ENCODE peak calls at places on chromosome 1, in ten cellular contexts. One of them, this sample, is unnamed.

GRCh38 chr1:219000606-219001005 is 173.1 kb upstream of the LYPLAL1 start:
- DNase-seq in neural progenitor cell: no peak
- DNase-seq in caudate nucleus: no peak
- DNase-seq in pancreas: no peak
- DNase-seq in substantia nigra: no peak
- DNase-seq in right cardiac atrium: no peak
- DNase-seq in tibial artery: no peak
- DNase-seq in cardiac muscle cell: no peak
- DNase-seq in CD8-positive, alpha-beta T cell: no peak
- DNase-seq in CD4-positive, alpha-beta T cell: no peak
- DNase-seq in this sample: no peak

GRCh38 chr1:21149862-21150432 is 26.8 kb downstream of the EIF4G3 start:
- DNase-seq in neural progenitor cell: peak; percentile 22
- DNase-seq in caudate nucleus: peak; percentile 33
- DNase-seq in pancreas: no peak
- DNase-seq in substantia nigra: no peak
- DNase-seq in right cardiac atrium: peak; percentile 32
- DNase-seq in tibial artery: no peak
- DNase-seq in cardiac muscle cell: peak; percentile 89
- DNase-seq in CD8-positive, alpha-beta T cell: no peak
- DNase-seq in CD4-positive, alpha-beta T cell: no peak
- DNase-seq in this sample: no peak

GRCh38 chr1:234990874-234991801 is 137.5 kb downstream of the TOMM20 start:
- DNase-seq in neural progenitor cell: no peak
- DNase-seq in caudate nucleus: no peak
- DNase-seq in pancreas: no peak
- DNase-seq in substantia nigra: no peak
- DNase-seq in right cardiac atrium: no peak
- DNase-seq in tibial artery: no peak
- DNase-seq in cardiac muscle cell: no peak
- DNase-seq in CD8-positive, alpha-beta T cell: no peak
- DNase-seq in CD4-positive, alpha-beta T cell: no peak
- DNase-seq in this sample: no peak

GRCh38 chr1:177589166-177589565 is 380.7 kb downstream of the SEC16B start:
- DNase-seq in neural progenitor cell: no peak
- DNase-seq in caudate nucleus: no peak
- DNase-seq in pancreas: no peak
- DNase-seq in substantia nigra: no peak
- DNase-seq in right cardiac atrium: no peak
- DNase-seq in tibial artery: no peak
- DNase-seq in cardiac muscle cell: no peak
- DNase-seq in CD8-positive, alpha-beta T cell: no peak
- DNase-seq in CD4-positive, alpha-beta T cell: no peak
- DNase-seq in this sample: no peak

GRCh38 chr1:214542275-214543199 is 8.9 kb downstream of the PTPN14 start:
- DNase-seq in neural progenitor cell: no peak
- DNase-seq in caudate nucleus: no peak
- DNase-seq in pancreas: no peak
- DNase-seq in substantia nigra: no peak
- DNase-seq in right cardiac atrium: no peak
- DNase-seq in tibial artery: no peak
- DNase-seq in cardiac muscle cell: no peak
- DNase-seq in CD8-positive, alpha-beta T cell: no peak
- DNase-seq in CD4-positive, alpha-beta T cell: no peak
- DNase-seq in this sample: no peak

GRCh38 chr1:99645699-99646531 is at the start of gene PALMD:
- DNase-seq in neural progenitor cell: peak; percentile 19
- DNase-seq in caudate nucleus: peak; percentile 4
- DNase-seq in pancreas: peak; percentile 58
- DNase-seq in substantia nigra: no peak
- DNase-seq in right cardiac atrium: peak; percentile 67
- DNase-seq in tibial artery: peak; percentile 30
- DNase-seq in cardiac muscle cell: no peak
- DNase-seq in CD8-positive, alpha-beta T cell: no peak
- DNase-seq in CD4-positive, alpha-beta T cell: no peak
- DNase-seq in this sample: no peak

GRCh38 chr1:178531897-178532296 is 19.0 kb downstream of the TEX35 start:
- DNase-seq in neural progenitor cell: no peak
- DNase-seq in caudate nucleus: no peak
- DNase-seq in pancreas: no peak
- DNase-seq in substantia nigra: no peak
- DNase-seq in right cardiac atrium: no peak
- DNase-seq in tibial artery: no peak
- DNase-seq in cardiac muscle cell: no peak
- DNase-seq in CD8-positive, alpha-beta T cell: no peak
- DNase-seq in CD4-positive, alpha-beta T cell: no peak
- DNase-seq in this sample: no peak

GRCh38 chr1:27402349-27402754 is 9.9 kb downstream of the GPR3 start:
- DNase-seq in neural progenitor cell: peak; percentile 59
- DNase-seq in caudate nucleus: peak; percentile 34
- DNase-seq in pancreas: peak; percentile 74
- DNase-seq in substantia nigra: peak; percentile 77
- DNase-seq in right cardiac atrium: peak; percentile 76
- DNase-seq in tibial artery: peak; percentile 90
- DNase-seq in cardiac muscle cell: peak; percentile 77
- DNase-seq in CD8-positive, alpha-beta T cell: no peak
- DNase-seq in CD4-positive, alpha-beta T cell: no peak
- DNase-seq in this sample: no peak

GRCh38 chr1:55213029-55213884 is 1.9 kb downstream of the USP24 start:
- DNase-seq in neural progenitor cell: no peak
- DNase-seq in caudate nucleus: no peak
- DNase-seq in pancreas: no peak
- DNase-seq in substantia nigra: no peak
- DNase-seq in right cardiac atrium: no peak
- DNase-seq in tibial artery: no peak
- DNase-seq in cardiac muscle cell: no peak
- DNase-seq in CD8-positive, alpha-beta T cell: no peak
- DNase-seq in CD4-positive, alpha-beta T cell: no peak
- DNase-seq in this sample: peak; percentile 40
- H3K27ac ChIP-seq in neural progenitor cell: no peak overlapping the region
- H3K27ac ChIP-seq in caudate nucleus: peak overlapping the region; percentile 62
- H3K27ac ChIP-seq in pancreas: no peak overlapping the region
- H3K27ac ChIP-seq in substantia nigra: peak overlapping the region; percentile 10
- H3K27ac ChIP-seq in right cardiac atrium: peak overlapping the region; percentile 99
- H3K27ac ChIP-seq in tibial artery: peak overlapping the region; percentile 97
- H3K27ac ChIP-seq in cardiac muscle cell: peak overlapping the region; percentile 98
- H3K27ac ChIP-seq in CD8-positive, alpha-beta T cell: peak overlapping the region; percentile 42
- H3K27ac ChIP-seq in CD4-positive, alpha-beta T cell: peak overlapping the region; percentile 91
- H3K27ac ChIP-seq in this sample: peak overlapping the region; percentile 68

DNA sequence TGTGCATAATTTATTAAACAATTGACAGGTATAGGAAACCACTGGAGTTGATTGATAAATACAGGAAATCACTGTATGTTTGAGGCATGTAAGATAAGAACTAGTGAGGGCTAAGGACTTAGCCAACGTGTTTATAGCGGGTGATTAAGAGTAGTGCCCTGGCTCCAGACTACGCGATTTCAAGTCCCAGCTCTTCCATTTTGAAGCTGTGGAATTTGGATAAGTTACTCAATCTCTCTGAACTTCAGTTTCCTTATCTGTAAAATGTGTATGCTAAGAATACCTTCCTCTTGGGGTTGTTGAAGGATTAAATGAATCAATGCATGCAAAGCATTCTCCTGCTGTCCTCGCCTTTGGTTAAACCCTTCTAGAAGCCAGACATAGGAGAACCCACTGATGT is 143.3 kb upstream of the GJB5 start:
- DNase-seq in neural progenitor cell: no peak
- DNase-seq in caudate nucleus: no peak
- DNase-seq in pancreas: no peak
- DNase-seq in substantia nigra: no peak
- DNase-seq in right cardiac atrium: no peak
- DNase-seq in tibial artery: no peak
- DNase-seq in cardiac muscle cell: no peak
- DNase-seq in CD8-positive, alpha-beta T cell: no peak
- DNase-seq in CD4-positive, alpha-beta T cell: no peak
- DNase-seq in this sample: no peak
- H3K27ac ChIP-seq in neural progenitor cell: no peak overlapping the region
- H3K27ac ChIP-seq in caudate nucleus: no peak overlapping the region
- H3K27ac ChIP-seq in pancreas: no peak overlapping the region
- H3K27ac ChIP-seq in substantia nigra: no peak overlapping the region
- H3K27ac ChIP-seq in right cardiac atrium: no peak overlapping the region
- H3K27ac ChIP-seq in tibial artery: no peak overlapping the region
- H3K27ac ChIP-seq in cardiac muscle cell: no peak overlapping the region
- H3K27ac ChIP-seq in CD8-positive, alpha-beta T cell: no peak overlapping the region
- H3K27ac ChIP-seq in CD4-positive, alpha-beta T cell: no peak overlapping the region
- H3K27ac ChIP-seq in this sample: no peak overlapping the region

GRCh38 chr1:19485362-19486187 is at the start of gene CAPZB:
- DNase-seq in neural progenitor cell: peak; percentile 97
- DNase-seq in caudate nucleus: peak; percentile 94
- DNase-seq in pancreas: peak; percentile 98
- DNase-seq in substantia nigra: peak; percentile 96
- DNase-seq in right cardiac atrium: peak; percentile 97
- DNase-seq in tibial artery: peak; percentile 93
- DNase-seq in cardiac muscle cell: peak; percentile 95
- DNase-seq in CD8-positive, alpha-beta T cell: peak; percentile 97
- DNase-seq in CD4-positive, alpha-beta T cell: peak; percentile 92
- DNase-seq in this sample: peak; percentile 93

GRCh38 chr1:19483691-19484090 is 1.6 kb downstream of the CAPZB start:
- DNase-seq in neural progenitor cell: no peak
- DNase-seq in caudate nucleus: no peak
- DNase-seq in pancreas: no peak
- DNase-seq in substantia nigra: no peak
- DNase-seq in right cardiac atrium: no peak
- DNase-seq in tibial artery: no peak
- DNase-seq in cardiac muscle cell: no peak
- DNase-seq in CD8-positive, alpha-beta T cell: no peak
- DNase-seq in CD4-positive, alpha-beta T cell: no peak
- DNase-seq in this sample: no peak

GRCh38 chr1:19484793-19485361 is 462 bp downstream of the CAPZB start:
- DNase-seq in neural progenitor cell: peak; percentile 65
- DNase-seq in caudate nucleus: peak; percentile 44
- DNase-seq in pancreas: no peak
- DNase-seq in substantia nigra: peak; percentile 65
- DNase-seq in right cardiac atrium: no peak
- DNase-seq in tibial artery: peak; percentile 30
- DNase-seq in cardiac muscle cell: peak; percentile 36
- DNase-seq in CD8-positive, alpha-beta T cell: peak; percentile 59
- DNase-seq in CD4-positive, alpha-beta T cell: no peak
- DNase-seq in this sample: no peak

GRCh38 chr1:19484338-19484792 is 974 bp downstream of the CAPZB start:
- DNase-seq in neural progenitor cell: peak; percentile 49
- DNase-seq in caudate nucleus: no peak
- DNase-seq in pancreas: peak; percentile 63
- DNase-seq in substantia nigra: no peak
- DNase-seq in right cardiac atrium: no peak
- DNase-seq in tibial artery: peak; percentile 28
- DNase-seq in cardiac muscle cell: no peak
- DNase-seq in CD8-positive, alpha-beta T cell: peak; percentile 59
- DNase-seq in CD4-positive, alpha-beta T cell: no peak
- DNase-seq in this sample: no peak

DNA sequence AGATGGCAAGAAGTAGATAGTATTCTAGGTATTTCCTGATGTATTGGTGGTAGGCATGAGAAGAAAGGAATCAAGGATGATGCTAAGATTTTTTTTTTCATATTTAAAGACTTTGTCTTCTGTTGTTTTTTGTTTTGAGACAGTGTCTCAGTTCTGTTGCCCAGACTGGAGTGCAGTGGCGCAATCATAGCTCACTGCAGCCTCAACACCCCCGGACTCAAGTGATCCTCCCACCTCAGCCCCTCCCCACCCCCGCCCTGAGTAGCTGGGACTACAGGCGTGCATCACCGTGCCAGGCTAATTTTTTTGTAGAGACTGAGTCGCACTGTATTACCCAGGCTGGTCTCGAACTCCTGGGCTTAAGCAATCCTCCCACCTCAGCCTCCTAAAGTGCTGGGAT is 2.8 kb upstream of the CAPZB start:
- DNase-seq in neural progenitor cell: no peak
- DNase-seq in caudate nucleus: no peak
- DNase-seq in pancreas: no peak
- DNase-seq in substantia nigra: no peak
- DNase-seq in right cardiac atrium: no peak
- DNase-seq in tibial artery: peak; percentile 25
- DNase-seq in cardiac muscle cell: peak; percentile 62
- DNase-seq in CD8-positive, alpha-beta T cell: no peak
- DNase-seq in CD4-positive, alpha-beta T cell: no peak
- DNase-seq in this sample: no peak
- H3K27ac ChIP-seq in neural progenitor cell: no peak overlapping the region
- H3K27ac ChIP-seq in caudate nucleus: no peak overlapping the region
- H3K27ac ChIP-seq in pancreas: no peak overlapping the region
- H3K27ac ChIP-seq in substantia nigra: no peak overlapping the region
- H3K27ac ChIP-seq in right cardiac atrium: no peak overlapping the region
- H3K27ac ChIP-seq in tibial artery: no peak overlapping the region
- H3K27ac ChIP-seq in cardiac muscle cell: no peak overlapping the region
- H3K27ac ChIP-seq in CD8-positive, alpha-beta T cell: peak overlapping the region; percentile 26
- H3K27ac ChIP-seq in CD4-positive, alpha-beta T cell: peak overlapping the region; percentile 59
- H3K27ac ChIP-seq in this sample: no peak overlapping the region

DNA sequence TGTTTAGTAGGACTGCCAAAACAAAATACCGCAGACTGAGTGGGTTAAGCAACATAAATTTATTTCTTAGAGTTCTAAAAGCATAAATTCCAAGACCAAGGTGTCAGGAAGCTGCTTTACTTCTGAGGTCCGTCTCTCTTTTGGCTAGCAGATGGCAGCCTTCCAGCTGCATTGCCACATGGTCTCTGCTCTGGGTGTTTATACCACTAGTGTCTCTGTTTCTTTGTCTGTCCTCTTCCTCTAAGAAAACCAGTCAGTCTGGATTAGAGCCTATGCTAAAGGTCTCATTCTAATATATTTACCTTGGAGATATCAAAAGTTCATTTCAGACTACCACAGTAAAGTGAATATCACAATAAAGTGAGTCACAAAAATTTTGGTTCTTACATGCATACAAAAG is 519.8 kb downstream of the COL11A1 start:
- DNase-seq in neural progenitor cell: no peak
- DNase-seq in caudate nucleus: no peak
- DNase-seq in pancreas: no peak
- DNase-seq in substantia nigra: no peak
- DNase-seq in right cardiac atrium: no peak
- DNase-seq in tibial artery: no peak
- DNase-seq in cardiac muscle cell: no peak
- DNase-seq in CD8-positive, alpha-beta T cell: no peak
- DNase-seq in CD4-positive, alpha-beta T cell: no peak
- DNase-seq in this sample: no peak
- H3K27ac ChIP-seq in neural progenitor cell: no peak overlapping the region
- H3K27ac ChIP-seq in caudate nucleus: no peak overlapping the region
- H3K27ac ChIP-seq in pancreas: no peak overlapping the region
- H3K27ac ChIP-seq in substantia nigra: no peak overlapping the region
- H3K27ac ChIP-seq in right cardiac atrium: no peak overlapping the region
- H3K27ac ChIP-seq in tibial artery: no peak overlapping the region
- H3K27ac ChIP-seq in cardiac muscle cell: no peak overlapping the region
- H3K27ac ChIP-seq in CD8-positive, alpha-beta T cell: no peak overlapping the region
- H3K27ac ChIP-seq in CD4-positive, alpha-beta T cell: no peak overlapping the region
- H3K27ac ChIP-seq in this sample: no peak overlapping the region